ENCODE peak calls at places on chromosome 20, in five cellular contexts. Q, O, T, M and K are unnamed samples.
A peak's percentile ranks its signal among the peaks of the same experiment; 100 is the strongest.

GRCh38 chr20:42901689-42902518 is 287.8 kb downstream of the PTPRT start:
- DNase-seq in Q (no peak), O (no peak), T (no peak), M (no peak), K (no peak)

GRCh38 chr20:7392551-7392950 is 547.7 kb downstream of the HAO1 start:
- DNase-seq in Q (no peak), O (no peak), T (no peak), M (no peak), K (no peak)

GRCh38 chr20:24672181-24672880 is 202.9 kb downstream of the SYNDIG1 start:
- DNase-seq in Q (no peak), O (no peak), T (no peak), M (no peak), K (no peak)

GRCh38 chr20:54585222-54585621 is 109.8 kb downstream of the DOK5 start:
- DNase-seq in Q (no peak), O (no peak), T (no peak), M (no peak), K (no peak)

GRCh38 chr20:309306-309840 is 12.0 kb downstream of the ZCCHC3 start:
- DNase-seq in Q (no peak), O (no peak), T (no peak), M (no peak), K (no peak)

GRCh38 chr20:63917811-63918210 is 22.9 kb downstream of the DNAJC5 start:
- DNase-seq in Q (no peak), O (no peak), T (no peak), M (no peak), K (no peak)

GRCh38 chr20:58959652-58960051 is 21.4 kb upstream of the NELFCD start:
- DNase-seq in Q (no peak), O (no peak), T (no peak), M (no peak), K (no peak)

GRCh38 chr20:61761453-61762207 is 304.1 kb downstream of the TAF4 start:
- DNase-seq in Q (no peak), O (no peak), T (no peak), M (no peak), K (no peak)

GRCh38 chr20:62603021-62603906 is 39.0 kb upstream of the SLCO4A1 start:
- DNase-seq in Q (peak; percentile 78), O (peak; percentile 62), T (peak; percentile 59), M (peak; percentile 66), K (peak; percentile 96)

GRCh38 chr20:51046021-51046985 is 23.4 kb upstream of the KCNG1 start:
- DNase-seq in Q (no peak), O (no peak), T (no peak), M (no peak), K (no peak)

GRCh38 chr20:2006452-2007381 is 12.9 kb upstream of the PDYN start:
- DNase-seq in Q (peak; percentile 41), O (peak; percentile 53), T (peak; percentile 11), M (no peak), K (peak; percentile 26)

GRCh38 chr20:32244150-32244823 is 33.2 kb upstream of the KIF3B start:
- DNase-seq in Q (no peak), O (no peak), T (no peak), M (no peak), K (no peak)

GRCh38 chr20:2820084-2820895 is 4.1 kb downstream of the TMEM239 start:
- DNase-seq in Q (no peak), O (no peak), T (no peak), M (no peak), K (no peak)

GRCh38 chr20:1935696-1936366 is 40.6 kb downstream of the SIRPA start:
- DNase-seq in Q (no peak), O (no peak), T (no peak), M (no peak), K (no peak)

GRCh38 chr20:63491635-63492230 is 7.2 kb downstream of the EEF1A2 start:
- DNase-seq in Q (no peak), O (no peak), T (no peak), M (no peak), K (no peak)

GRCh38 chr20:1301031-1301529 is 27.9 kb downstream of the SDCBP2 start:
- DNase-seq in Q (peak; percentile 60), O (peak; percentile 82), T (peak; percentile 46), M (peak; percentile 21), K (peak; percentile 55)

GRCh38 chr20:17499041-17499440 is 32.1 kb downstream of the BFSP1 start:
- DNase-seq in Q (no peak), O (no peak), T (no peak), M (no peak), K (no peak)

GRCh38 chr20:53330744-53331143 is 262.9 kb downstream of the ZNF217 start:
- DNase-seq in Q (no peak), O (no peak), T (no peak), M (no peak), K (no peak)

GRCh38 chr20:52311209-52311794 is 119.7 kb upstream of the ZFP64 start:
- DNase-seq in Q (no peak), O (no peak), T (no peak), M (no peak), K (no peak)

GRCh38 chr20:32600681-32601237 is 15.6 kb upstream of the NOL4L start:
- DNase-seq in Q (no peak), O (no peak), T (no peak), M (no peak), K (no peak)

GRCh38 chr20:32731882-32732266 is 11.4 kb downstream of the COMMD7 start:
- DNase-seq in Q (no peak), O (no peak), T (no peak), M (peak; percentile 40), K (peak; percentile 79)

GRCh38 chr20:33558348-33559144 is 68.7 kb downstream of the CBFA2T2 start:
- DNase-seq in Q (no peak), O (no peak), T (no peak), M (no peak), K (no peak)

GRCh38 chr20:57748601-57749130 is 38.9 kb upstream of the PMEPA1 start:
- DNase-seq in Q (peak; percentile 68), O (peak; percentile 47), T (peak; percentile 28), M (no peak), K (no peak)

GRCh38 chr20:38649275-38649891 is 47.8 kb downstream of the ARHGAP40 start:
- DNase-seq in Q (no peak), O (peak; percentile 12), T (no peak), M (no peak), K (no peak)

GRCh38 chr20:62501801-62502495 is 26.2 kb upstream of the GATA5 start:
- DNase-seq in Q (peak; percentile 74), O (peak; percentile 60), T (no peak), M (peak; percentile 39), K (no peak)

GRCh38 chr20:45230631-45231030 is 9.5 kb downstream of the SEMG2 start:
- DNase-seq in Q (no peak), O (no peak), T (no peak), M (no peak), K (no peak)

GRCh38 chr20:56870271-56870670 is 241.2 kb downstream of the TFAP2C start:
- DNase-seq in Q (no peak), O (no peak), T (no peak), M (no peak), K (no peak)

GRCh38 chr20:23084845-23085355 is 1.2 kb downstream of the CD93 start:
- DNase-seq in Q (no peak), O (no peak), T (no peak), M (no peak), K (no peak)

GRCh38 chr20:62370115-62370806 is 3.1 kb upstream of the LAMA5 start:
- DNase-seq in Q (peak; percentile 74), O (no peak), T (no peak), M (no peak), K (no peak)

GRCh38 chr20:49344975-49345374 is 67.1 kb upstream of the ZNFX1 start:
- DNase-seq in Q (no peak), O (no peak), T (no peak), M (no peak), K (no peak)

GRCh38 chr20:63032861-63033634 is 26.3 kb upstream of the BHLHE23 start:
- DNase-seq in Q (no peak), O (no peak), T (no peak), M (no peak), K (no peak)